ENCODE peak calls at places on chromosome 7, in five cellular contexts. Z is A549, Q is K562, M is H1, C is GM12878. A is an unnamed sample.

GRCh38 chr7:44058759-44059218 is 6.6 kb downstream of the PGAM2 start:
- DNase-seq in Z (no peak), Q (no peak), M (no peak), C (no peak), A (no peak)

GRCh38 chr7:137846588-137847417 is at the start of gene DGKI:
- DNase-seq in Z (no peak), Q (no peak), M (no peak), C (no peak), A (no peak)

GRCh38 chr7:130952477-130952876 is 218.5 kb upstream of the KLF14 start:
- DNase-seq in Z (no peak), Q (no peak), M (no peak), C (no peak), A (no peak)

GRCh38 chr7:2049782-2050510 is 182.8 kb downstream of the MAD1L1 start:
- DNase-seq in Z (no peak), Q (no peak), M (no peak), C (no peak), A (no peak)

GRCh38 chr7:36760856-36761762 is 36.8 kb upstream of the AOAH start:
- DNase-seq in Z (no peak), Q (no peak), M (no peak), C (no peak), A (peak)

GRCh38 chr7:85232068-85232467 is 45.2 kb upstream of the SEMA3D start:
- DNase-seq in Z (no peak), Q (no peak), M (no peak), C (no peak), A (no peak)

GRCh38 chr7:102426268-102427031 is 6.9 kb upstream of the ORAI2 start:
- DNase-seq in Z (no peak), Q (no peak), M (no peak), C (peak), A (no peak)

GRCh38 chr7:132161231-132161915 is 414.9 kb downstream of the PLXNA4 start:
- DNase-seq in Z (no peak), Q (no peak), M (no peak), C (no peak), A (no peak)

GRCh38 chr7:93053209-93053945 is 64.4 kb downstream of the SAMD9 start:
- DNase-seq in Z (no peak), Q (peak), M (no peak), C (no peak), A (no peak)

GRCh38 chr7:9625953-9626352 is 1192.5 kb downstream of the NXPH1 start:
- DNase-seq in Z (no peak), Q (no peak), M (no peak), C (no peak), A (no peak)

GRCh38 chr7:84704380-84704779 is 482.5 kb downstream of the SEMA3D start:
- DNase-seq in Z (no peak), Q (no peak), M (no peak), C (no peak), A (no peak)

GRCh38 chr7:131011437-131011752 is 277.4 kb upstream of the KLF14 start:
- DNase-seq in Z (no peak), Q (no peak), M (no peak), C (no peak), A (no peak)

GRCh38 chr7:131861620-131862346 is 305.4 kb upstream of the PODXL start:
- DNase-seq in Z (no peak), Q (no peak), M (no peak), C (no peak), A (no peak)

GRCh38 chr7:30225863-30226361 is 58.5 kb upstream of the ZNRF2 start:
- DNase-seq in Z (no peak), Q (no peak), M (no peak), C (peak), A (no peak)

GRCh38 chr7:12423995-12424745 is 20.5 kb upstream of the VWDE start:
- DNase-seq in Z (no peak), Q (no peak), M (peak), C (no peak), A (no peak)

GRCh38 chr7:69883399-69883821 is 285.1 kb downstream of the AUTS2 start:
- DNase-seq in Z (no peak), Q (no peak), M (no peak), C (no peak), A (no peak)

GRCh38 chr7:15104411-15105092 is 202.0 kb upstream of the DGKB start:
- DNase-seq in Z (no peak), Q (no peak), M (no peak), C (no peak), A (no peak)

GRCh38 chr7:91285966-91286365 is 21.7 kb downstream of the FZD1 start:
- DNase-seq in Z (no peak), Q (no peak), M (no peak), C (no peak), A (no peak)

GRCh38 chr7:32178731-32179366 is 108.6 kb upstream of the PDE1C start:
- DNase-seq in Z (no peak), Q (no peak), M (no peak), C (no peak), A (no peak)

GRCh38 chr7:152336754-152337368 is 98.9 kb downstream of the KMT2C start:
- DNase-seq in Z (peak), Q (no peak), M (no peak), C (no peak), A (peak)

DNA sequence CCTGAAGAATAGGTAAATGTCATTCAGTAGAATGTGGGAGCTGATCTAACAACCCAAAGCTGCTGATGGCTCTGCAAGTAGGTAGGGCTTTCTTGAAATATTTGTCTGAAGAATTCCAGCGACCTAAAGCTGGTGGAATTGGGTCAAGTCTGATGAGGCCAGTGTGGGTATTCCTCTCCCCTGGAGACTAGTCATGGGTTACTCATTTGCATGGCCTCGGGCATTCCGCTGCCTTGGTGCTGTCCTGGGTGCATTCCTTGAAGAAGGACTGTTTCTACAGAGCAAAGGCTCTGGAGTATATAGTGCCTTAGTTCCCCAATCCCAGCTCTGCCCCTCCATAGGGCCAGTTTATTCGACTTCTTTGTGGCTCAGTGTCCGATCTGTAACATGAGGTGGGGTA is 19.2 kb downstream of the PDK4 start:
- DNase-seq in Z (peak), Q (no peak), M (no peak), C (no peak), A (no peak)
- TF ChIP-seq HDAC2 in Z (no peak), Q (no peak), M (no peak), C (no peak), A (no peak)

DNA sequence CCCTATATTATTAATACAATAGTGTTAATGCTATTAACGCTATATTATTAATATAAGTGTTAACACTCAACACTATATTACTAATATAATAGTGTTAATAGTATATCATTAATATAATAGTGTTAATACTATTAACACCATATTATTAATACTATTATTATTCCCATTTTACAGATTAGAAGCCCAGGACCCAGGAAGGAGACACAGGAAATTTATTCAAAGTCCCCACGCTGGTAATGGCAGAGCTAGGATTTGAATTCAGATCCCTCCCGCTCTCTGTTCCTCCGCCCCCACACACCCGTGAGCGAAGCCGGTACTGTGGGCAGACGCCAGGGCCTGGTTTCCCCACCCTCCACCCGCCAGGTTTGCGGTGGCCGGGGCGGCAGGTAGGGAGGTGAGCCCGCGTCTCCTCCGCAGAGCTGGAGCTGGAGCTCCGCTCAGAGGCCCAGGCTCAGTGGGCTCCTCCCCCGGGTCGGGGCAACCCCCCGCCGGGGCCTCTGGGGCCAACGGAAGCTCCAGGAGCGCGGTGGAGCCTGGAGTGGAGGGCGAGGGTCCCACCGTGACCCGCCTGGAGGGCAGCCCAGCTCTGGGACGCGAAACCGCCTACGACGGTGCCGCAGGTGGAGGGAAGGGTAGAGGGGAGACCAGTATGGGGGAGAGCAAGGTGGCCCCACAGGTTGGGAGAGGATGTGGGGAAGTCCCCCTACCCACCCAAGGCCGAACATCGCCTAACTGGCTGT is at the start of gene TMEM225B:
- DNase-seq in Z (no peak), Q (no peak), M (no peak), C (no peak), A (no peak)
- TF ChIP-seq HDAC2 in Z (no peak), Q (no peak), M (no peak), C (no peak), A (no peak)

DNA sequence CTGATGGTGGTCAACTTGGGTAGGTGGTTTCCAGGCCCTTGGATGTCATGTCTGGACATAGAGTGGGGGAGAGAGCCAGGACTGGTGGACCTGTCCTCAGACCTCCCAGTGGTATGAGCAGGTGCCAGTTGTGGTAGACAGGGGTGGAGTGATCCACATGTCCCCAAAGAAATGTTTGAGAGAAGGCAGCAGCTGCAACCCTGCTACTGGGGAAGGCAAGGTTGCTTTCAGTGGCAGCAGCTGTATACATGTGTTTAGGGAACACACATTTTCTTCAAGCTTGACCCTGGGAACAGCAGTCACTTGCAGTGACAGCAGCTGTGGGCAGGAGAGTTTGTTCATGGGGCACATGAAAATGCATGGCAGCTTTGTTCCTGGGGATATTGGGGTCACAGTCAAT is 882.6 kb upstream of the C7orf33 start:
- DNase-seq in Z (no peak), Q (no peak), M (no peak), C (no peak), A (no peak)
- TF ChIP-seq HDAC2 in Z (no peak), Q (no peak), M (no peak), C (no peak), A (no peak)

GRCh38 chr7:158829342-158830210 is at the start of gene ESYT2:
- DNase-seq in Z (peak), Q (peak), M (no peak), C (peak), A (peak)

GRCh38 chr7:158829021-158829341 is 328 bp downstream of the ESYT2 start:
- DNase-seq in Z (peak), Q (no peak), M (no peak), C (no peak), A (peak)

GRCh38 chr7:158828343-158829020 is 827 bp downstream of the ESYT2 start:
- DNase-seq in Z (no peak), Q (peak), M (no peak), C (no peak), A (no peak)

GRCh38 chr7:158825628-158826289 is 3.5 kb downstream of the ESYT2 start:
- DNase-seq in Z (no peak), Q (no peak), M (no peak), C (no peak), A (peak)

DNA sequence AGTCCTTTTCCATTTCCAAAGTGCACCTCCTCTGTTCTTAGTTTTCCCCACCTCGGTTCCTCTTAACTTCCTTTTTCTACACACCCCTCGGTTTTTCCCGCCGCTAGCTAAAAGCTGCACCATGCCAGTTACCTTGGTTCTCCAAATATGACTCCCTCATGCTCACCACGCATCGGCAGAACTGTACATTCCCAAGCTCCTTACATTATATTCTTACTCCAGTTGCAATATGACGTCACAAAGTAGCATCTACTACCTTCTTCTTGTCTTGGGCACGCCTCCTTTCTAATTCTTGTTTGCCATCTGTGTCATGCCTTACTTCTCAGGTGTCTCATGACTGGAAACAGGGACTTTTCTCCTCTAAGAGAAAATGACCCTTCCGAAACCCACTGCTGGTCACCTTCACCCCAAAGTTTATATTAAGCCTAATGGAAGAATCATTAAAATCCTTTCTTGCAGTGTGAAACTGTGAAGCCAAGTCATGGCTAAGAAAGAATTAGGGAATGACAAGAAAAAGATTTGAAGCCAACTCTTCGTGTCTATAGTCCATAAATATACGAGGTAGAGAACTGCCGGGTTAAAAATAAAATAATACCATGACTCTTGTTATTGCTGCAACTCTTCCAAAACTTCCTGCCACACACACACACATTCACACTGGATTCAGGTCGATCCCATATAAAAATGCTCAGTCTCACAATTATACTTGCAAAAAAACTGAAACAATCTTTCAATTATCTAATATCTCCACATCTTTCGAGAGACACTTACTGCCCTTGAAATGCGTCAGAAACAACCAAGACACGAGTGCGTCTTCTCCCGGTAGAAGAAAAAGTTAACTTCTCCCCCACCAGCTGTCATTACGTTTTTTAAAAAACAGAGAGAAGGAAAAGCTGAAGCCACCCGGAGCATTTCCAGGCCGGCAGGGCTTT is 1.6 kb downstream of the ESYT2 start:
- DNase-seq in Z (peak), Q (peak), M (no peak), C (no peak), A (no peak)
- TF ChIP-seq HDAC2 in Z (no peak), Q (peak), M (no peak), C (no peak), A (no peak)

GRCh38 chr7:97094531-97094930 is 23.0 kb upstream of the SDHAF3 start:
- DNase-seq in Z (no peak), Q (no peak), M (no peak), C (no peak), A (no peak)
- TF ChIP-seq HDAC2 in Z (no peak), Q (no peak), M (no peak), C (no peak), A (no peak)

GRCh38 chr7:47424523-47424922 is 157.4 kb downstream of the TNS3 start:
- DNase-seq in Z (no peak), Q (no peak), M (no peak), C (no peak), A (no peak)

GRCh38 chr7:47430422-47430821 is 151.5 kb downstream of the TNS3 start:
- DNase-seq in Z (no peak), Q (no peak), M (no peak), C (no peak), A (no peak)

GRCh38 chr7:47428052-47428779 is 153.7 kb downstream of the TNS3 start:
- DNase-seq in Z (no peak), Q (no peak), M (no peak), C (no peak), A (no peak)

GRCh38 chr7:47428780-47429472 is 153.0 kb downstream of the TNS3 start:
- DNase-seq in Z (no peak), Q (no peak), M (no peak), C (no peak), A (no peak)

GRCh38 chr7:47427046-47427643 is 154.8 kb downstream of the TNS3 start:
- DNase-seq in Z (no peak), Q (no peak), M (no peak), C (no peak), A (no peak)
- TF ChIP-seq HDAC2 in Z (no peak), Q (no peak), M (no peak), C (no peak), A (no peak)